ENCODE peak calls at places on chromosomes 1 and 21, in eight cellular contexts. X is fibroblast of pulmonary artery; Z is kidney; W is astrocyte of the spinal cord; P is PC-3; V is hepatocyte; M is naive thymus-derived CD4-positive, alpha-beta T cell; L is HAP-1. O is an unnamed sample.

GRCh38 chr1:38990401-38990745 is 703 bp upstream of the AKIRIN1 start:
- DNase-seq in X (peak; percentile 23), Z (no peak), W (peak; percentile 26), P (no peak), V (peak; percentile 23), M (no peak), L (no peak), O (peak; percentile 58)

GRCh38 chr1:88648706-88649105 is 35.4 kb upstream of the PKN2 start:
- DNase-seq in X (no peak), Z (no peak), W (no peak), P (no peak), V (no peak), M (no peak), L (no peak), O (no peak)

GRCh38 chr1:212669102-212669501 is 30.5 kb downstream of the BATF3 start:
- DNase-seq in X (peak; percentile 25), Z (no peak), W (no peak), P (peak; percentile 53), V (no peak), M (no peak), L (peak; percentile 45), O (peak; percentile 45)

GRCh38 chr1:42674214-42674613 is 8.0 kb upstream of the YBX1 start:
- DNase-seq in X (no peak), Z (no peak), W (no peak), P (no peak), V (no peak), M (no peak), L (no peak), O (peak; percentile 34)

GRCh38 chr21:40707271-40707670 is 139.7 kb downstream of the DSCAM start:
- DNase-seq in X (no peak), Z (no peak), W (no peak), P (no peak), V (no peak), M (no peak), L (no peak), O (no peak)

GRCh38 chr1:230113605-230114241 is 46.7 kb downstream of the GALNT2 start:
- DNase-seq in X (peak; percentile 97), Z (no peak), W (peak; percentile 97), P (peak; percentile 93), V (peak; percentile 48), M (no peak), L (no peak), O (peak; percentile 94)

GRCh38 chr21:44450402-44450801 is 4.9 kb upstream of the LRRC3 start:
- DNase-seq in X (no peak), Z (peak; percentile 44), W (no peak), P (no peak), V (no peak), M (no peak), L (no peak), O (no peak)

GRCh38 chr1:208026880-208027438 is 116.0 kb upstream of the CD34 start:
- DNase-seq in X (no peak), Z (peak; percentile 44), W (no peak), P (no peak), V (no peak), M (no peak), L (no peak), O (no peak)

GRCh38 chr1:20153000-20153418 is 13.9 kb downstream of the PLA2G2F start:
- DNase-seq in X (no peak), Z (peak; percentile 69), W (peak; percentile 42), P (no peak), V (no peak), M (no peak), L (no peak), O (peak; percentile 30)

GRCh38 chr1:118918230-118918939 is 69.8 kb downstream of the TBX15 start:
- DNase-seq in X (no peak), Z (no peak), W (no peak), P (no peak), V (no peak), M (no peak), L (no peak), O (no peak)

GRCh38 chr1:83637009-83637408 is 361.9 kb downstream of the TTLL7 start:
- DNase-seq in X (no peak), Z (no peak), W (no peak), P (no peak), V (no peak), M (no peak), L (no peak), O (no peak)

GRCh38 chr1:111402083-111402482 is 25.5 kb downstream of the OVGP1 start:
- DNase-seq in X (no peak), Z (no peak), W (no peak), P (no peak), V (no peak), M (no peak), L (no peak), O (no peak)

GRCh38 chr1:77036560-77036959 is 169.3 kb downstream of the ST6GALNAC5 start:
- DNase-seq in X (peak; percentile 63), Z (no peak), W (peak; percentile 58), P (peak; percentile 56), V (peak; percentile 57), M (no peak), L (peak; percentile 38), O (peak; percentile 70)

GRCh38 chr1:197356723-197357533 is 88.9 kb downstream of the CRB1 start:
- DNase-seq in X (peak; percentile 78), Z (no peak), W (peak; percentile 63), P (peak; percentile 62), V (peak; percentile 66), M (peak; percentile 36), L (peak; percentile 63), O (peak; percentile 82)

GRCh38 chr1:197352011-197352410 is 84.0 kb downstream of the CRB1 start:
- DNase-seq in X (no peak), Z (no peak), W (no peak), P (no peak), V (no peak), M (no peak), L (no peak), O (no peak)

GRCh38 chr1:197360068-197360467 is 92.0 kb downstream of the CRB1 start:
- DNase-seq in X (peak; percentile 81), Z (no peak), W (no peak), P (no peak), V (no peak), M (no peak), L (no peak), O (peak; percentile 67)

GRCh38 chr1:197358959-197359358 is 90.9 kb downstream of the CRB1 start:
- DNase-seq in X (no peak), Z (no peak), W (no peak), P (no peak), V (no peak), M (no peak), L (no peak), O (no peak)

DNA sequence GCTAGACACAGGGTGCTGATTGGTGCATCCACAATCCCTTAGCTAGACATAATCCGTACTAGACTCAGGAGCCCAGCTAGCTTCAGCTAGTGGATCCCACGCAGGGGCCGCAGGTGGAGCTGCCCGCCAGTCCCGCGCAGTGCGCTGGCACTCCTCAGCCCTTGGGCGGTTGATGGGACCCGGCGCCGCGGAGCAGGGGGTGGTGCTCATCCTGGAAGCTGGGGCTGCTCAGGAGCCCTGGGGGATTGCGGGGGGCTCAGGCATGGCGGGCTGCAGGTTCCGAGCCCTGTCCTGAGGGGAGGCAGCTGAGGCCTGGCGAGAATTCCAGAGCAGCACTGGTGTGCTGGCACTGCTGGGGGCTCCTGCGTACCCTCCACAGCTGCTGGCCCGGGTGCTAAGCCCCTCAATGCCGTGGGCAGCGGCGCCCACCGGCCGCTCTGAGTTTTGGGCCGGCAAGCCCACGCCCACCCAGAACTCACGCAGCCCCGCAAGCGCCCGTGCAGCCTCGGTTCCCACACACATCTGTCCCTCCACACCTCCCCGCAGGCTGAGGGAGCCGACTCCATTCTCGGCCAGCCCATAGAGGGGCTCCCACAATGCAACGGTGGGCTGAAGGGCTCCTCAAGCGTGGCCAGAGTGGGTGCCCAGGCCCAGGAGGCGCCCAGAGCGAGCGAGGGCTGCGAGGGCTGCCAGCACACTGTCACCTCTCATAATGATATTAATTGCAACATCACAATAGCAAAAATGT is 87.4 kb downstream of the CRB1 start:
- DNase-seq in X (no peak), Z (peak; percentile 66), W (no peak), P (no peak), V (no peak), M (no peak), L (no peak), O (no peak)
- H3K4me3 ChIP-seq in X (no peak overlapping the region), Z (no peak overlapping the region), W (no peak overlapping the region), P (no peak overlapping the region), V (no peak overlapping the region), M (no peak overlapping the region), L (no peak overlapping the region), O (no peak overlapping the region)

DNA sequence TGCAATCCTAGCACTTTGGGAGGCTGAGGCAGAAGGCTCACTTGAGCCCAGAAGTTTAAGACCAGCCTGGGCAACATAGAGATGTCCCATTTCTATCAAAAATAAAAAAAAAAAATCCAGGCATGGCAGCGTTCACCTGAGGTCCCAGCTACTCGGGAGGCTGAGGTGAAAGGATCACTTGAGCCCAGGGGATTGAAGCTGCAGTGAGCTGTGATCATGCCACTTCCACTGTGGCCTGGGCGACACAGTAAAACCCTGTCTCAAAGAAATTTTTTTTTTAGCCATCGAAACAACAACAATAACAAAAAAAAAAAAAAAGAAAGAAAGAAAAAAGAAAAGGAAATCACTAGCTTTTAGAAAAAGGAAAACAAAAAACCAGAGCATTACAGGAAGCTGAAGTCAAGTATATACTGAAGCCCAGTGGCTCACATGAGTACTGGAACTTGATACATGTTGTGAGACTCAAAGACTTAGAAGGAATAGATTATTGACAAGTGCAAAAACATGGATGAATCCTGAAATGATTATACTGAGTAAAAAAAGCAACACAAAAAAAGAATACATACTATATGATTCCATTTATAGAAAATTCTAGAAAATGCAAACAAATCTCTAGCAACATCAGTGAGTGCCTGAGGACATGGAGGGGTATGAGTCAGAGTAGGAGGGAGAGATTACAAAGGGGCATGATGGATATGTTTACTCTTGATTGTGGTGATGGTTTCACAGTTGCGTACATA is 6.1 kb upstream of the RABGAP1L start:
- DNase-seq in X (no peak), Z (no peak), W (no peak), P (peak; percentile 74), V (no peak), M (peak; percentile 12), L (no peak), O (peak; percentile 31)
- H3K4me3 ChIP-seq in X (no peak overlapping the region), Z (no peak overlapping the region), W (no peak overlapping the region), P (no peak overlapping the region), V (no peak overlapping the region), M (no peak overlapping the region), L (no peak overlapping the region), O (no peak overlapping the region)

DNA sequence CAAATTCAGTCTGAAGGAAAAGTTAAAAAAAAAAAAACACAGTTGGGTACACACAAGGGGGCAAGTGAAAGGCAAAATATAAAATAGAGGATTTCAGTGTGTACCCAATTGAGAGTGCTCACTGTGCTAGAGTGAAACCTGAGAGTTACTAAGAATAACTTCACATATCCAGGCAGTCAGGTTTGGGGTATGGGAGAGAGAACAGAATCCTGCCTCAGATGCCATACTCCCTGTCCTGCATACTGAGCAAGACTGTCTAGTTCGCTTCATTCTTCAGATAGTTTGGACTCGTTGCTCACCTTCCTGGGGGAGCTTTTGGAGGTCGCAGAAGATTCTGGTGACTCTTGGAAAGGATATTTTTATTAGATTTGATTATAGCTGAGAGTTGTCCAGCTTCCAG is 20.4 kb downstream of the CEP85 start:
- DNase-seq in X (no peak), Z (no peak), W (no peak), P (no peak), V (no peak), M (no peak), L (no peak), O (peak; percentile 13)
- H3K4me3 ChIP-seq in X (no peak overlapping the region), Z (no peak overlapping the region), W (no peak overlapping the region), P (no peak overlapping the region), V (no peak overlapping the region), M (no peak overlapping the region), L (no peak overlapping the region), O (no peak overlapping the region)

DNA sequence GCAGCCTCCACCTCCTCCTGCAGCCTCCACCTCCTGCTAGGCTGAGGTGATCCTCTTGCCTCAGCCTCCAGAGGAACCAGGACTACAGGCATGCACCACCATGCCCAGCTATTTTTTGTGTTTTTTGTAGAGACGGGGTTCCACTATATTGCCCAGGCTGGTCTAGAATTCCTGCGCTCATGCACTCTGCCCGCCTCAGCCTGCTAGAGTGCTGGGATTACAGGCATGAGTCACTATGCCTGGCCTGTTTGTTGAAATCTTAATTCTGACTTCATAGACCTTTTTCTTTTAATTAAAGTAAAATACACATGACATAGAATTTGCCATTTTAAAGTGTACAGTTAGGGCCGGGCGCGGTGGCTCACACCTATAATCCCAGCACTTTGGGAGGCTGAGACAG is 42.7 kb downstream of the FAAP20 start:
- DNase-seq in X (no peak), Z (no peak), W (no peak), P (no peak), V (no peak), M (no peak), L (no peak), O (no peak)
- H3K4me3 ChIP-seq in X (no peak overlapping the region), Z (no peak overlapping the region), W (no peak overlapping the region), P (no peak overlapping the region), V (no peak overlapping the region), M (no peak overlapping the region), L (no peak overlapping the region), O (no peak overlapping the region)

O was measured in choroid plexus epithelial cell.